ENCODE peak calls at places on chromosomes 16 and 17, in ten cellular contexts. One of them, this sample, is unnamed.

GRCh38 chr17:31431795-31432658 is 40.6 kb downstream of the RAB11FIP4 start:
- DNase-seq in GM04504: no peak
- DNase-seq in RPMI8226: no peak
- DNase-seq in AG10803: no peak
- DNase-seq in esophagus squamous epithelium: no peak
- DNase-seq in SW 1271: no peak
- DNase-seq in epithelial cell of prostate: no peak
- DNase-seq in HuH-7.5: no peak
- DNase-seq in activated CD4-positive, alpha-beta T cell treated with anti-CD3 and anti-CD28 coated beads, Interleukin-2, amount 10 ng/mL, durations not matched to agents 7 days and 5 days: no peak
- DNase-seq in thoracic aorta: no peak
- DNase-seq in this sample: no peak

GRCh38 chr16:30637952-30638351 is 12.8 kb upstream of the PRR14 start:
- DNase-seq in RPMI8226: peak
- DNase-seq in GM04504: no peak
- DNase-seq in activated CD4-positive, alpha-beta T cell treated with anti-CD3 and anti-CD28 coated beads, Interleukin-2, amount 10 ng/mL, durations not matched to agents 7 days and 5 days: peak
- DNase-seq in esophagus squamous epithelium: no peak
- DNase-seq in thoracic aorta: no peak
- DNase-seq in HuH-7.5: no peak
- DNase-seq in SW 1271: peak
- DNase-seq in AG10803: peak
- DNase-seq in epithelial cell of prostate: no peak
- DNase-seq in this sample: no peak

GRCh38 chr16:78926723-78927200 is 673.8 kb downstream of the MAF start:
- DNase-seq in GM04504: no peak
- DNase-seq in HuH-7.5: no peak
- DNase-seq in thoracic aorta: no peak
- DNase-seq in esophagus squamous epithelium: no peak
- DNase-seq in activated CD4-positive, alpha-beta T cell treated with anti-CD3 and anti-CD28 coated beads, Interleukin-2, amount 10 ng/mL, durations not matched to agents 7 days and 5 days: no peak
- DNase-seq in SW 1271: no peak
- DNase-seq in epithelial cell of prostate: no peak
- DNase-seq in RPMI8226: peak
- DNase-seq in AG10803: no peak
- DNase-seq in this sample: no peak

GRCh38 chr17:55394357-55395021 is 27.1 kb downstream of the MMD start:
- DNase-seq in epithelial cell of prostate: no peak
- DNase-seq in AG10803: no peak
- DNase-seq in activated CD4-positive, alpha-beta T cell treated with anti-CD3 and anti-CD28 coated beads, Interleukin-2, amount 10 ng/mL, durations not matched to agents 7 days and 5 days: no peak
- DNase-seq in GM04504: no peak
- DNase-seq in RPMI8226: no peak
- DNase-seq in SW 1271: no peak
- DNase-seq in esophagus squamous epithelium: no peak
- DNase-seq in HuH-7.5: no peak
- DNase-seq in thoracic aorta: no peak
- DNase-seq in this sample: no peak

GRCh38 chr16:50201784-50202183 is 48.7 kb downstream of the TENT4B start:
- DNase-seq in GM04504: no peak
- DNase-seq in HuH-7.5: no peak
- DNase-seq in esophagus squamous epithelium: no peak
- DNase-seq in thoracic aorta: no peak
- DNase-seq in activated CD4-positive, alpha-beta T cell treated with anti-CD3 and anti-CD28 coated beads, Interleukin-2, amount 10 ng/mL, durations not matched to agents 7 days and 5 days: no peak
- DNase-seq in RPMI8226: no peak
- DNase-seq in epithelial cell of prostate: no peak
- DNase-seq in SW 1271: no peak
- DNase-seq in AG10803: peak
- DNase-seq in this sample: no peak

GRCh38 chr17:63138713-63139112 is 172.7 kb downstream of the TANC2 start:
- DNase-seq in GM04504: no peak
- DNase-seq in thoracic aorta: no peak
- DNase-seq in epithelial cell of prostate: no peak
- DNase-seq in AG10803: peak
- DNase-seq in HuH-7.5: no peak
- DNase-seq in SW 1271: no peak
- DNase-seq in activated CD4-positive, alpha-beta T cell treated with anti-CD3 and anti-CD28 coated beads, Interleukin-2, amount 10 ng/mL, durations not matched to agents 7 days and 5 days: no peak
- DNase-seq in RPMI8226: no peak
- DNase-seq in esophagus squamous epithelium: no peak
- DNase-seq in this sample: no peak

GRCh38 chr17:28612936-28613872 is 781 bp downstream of the RSKR start:
- DNase-seq in SW 1271: peak
- DNase-seq in activated CD4-positive, alpha-beta T cell treated with anti-CD3 and anti-CD28 coated beads, Interleukin-2, amount 10 ng/mL, durations not matched to agents 7 days and 5 days: peak
- DNase-seq in esophagus squamous epithelium: no peak
- DNase-seq in GM04504: no peak
- DNase-seq in HuH-7.5: peak
- DNase-seq in thoracic aorta: no peak
- DNase-seq in epithelial cell of prostate: no peak
- DNase-seq in RPMI8226: peak
- DNase-seq in AG10803: peak
- DNase-seq in this sample: no peak

GRCh38 chr17:29039764-29040598 is 3.0 kb upstream of the PIPOX start:
- DNase-seq in RPMI8226: no peak
- DNase-seq in SW 1271: no peak
- DNase-seq in esophagus squamous epithelium: no peak
- DNase-seq in GM04504: peak
- DNase-seq in activated CD4-positive, alpha-beta T cell treated with anti-CD3 and anti-CD28 coated beads, Interleukin-2, amount 10 ng/mL, durations not matched to agents 7 days and 5 days: no peak
- DNase-seq in epithelial cell of prostate: peak
- DNase-seq in AG10803: peak
- DNase-seq in thoracic aorta: no peak
- DNase-seq in HuH-7.5: no peak
- DNase-seq in this sample: peak

GRCh38 chr16:3961449-3961849 is 80.9 kb upstream of the CREBBP start:
- DNase-seq in HuH-7.5: no peak
- DNase-seq in RPMI8226: no peak
- DNase-seq in activated CD4-positive, alpha-beta T cell treated with anti-CD3 and anti-CD28 coated beads, Interleukin-2, amount 10 ng/mL, durations not matched to agents 7 days and 5 days: no peak
- DNase-seq in SW 1271: no peak
- DNase-seq in esophagus squamous epithelium: no peak
- DNase-seq in epithelial cell of prostate: no peak
- DNase-seq in AG10803: peak
- DNase-seq in thoracic aorta: no peak
- DNase-seq in GM04504: no peak
- DNase-seq in this sample: no peak

GRCh38 chr16:3625911-3626732 is 14.7 kb upstream of the SLX4 start:
- DNase-seq in SW 1271: no peak
- DNase-seq in RPMI8226: no peak
- DNase-seq in thoracic aorta: no peak
- DNase-seq in HuH-7.5: no peak
- DNase-seq in epithelial cell of prostate: no peak
- DNase-seq in esophagus squamous epithelium: no peak
- DNase-seq in activated CD4-positive, alpha-beta T cell treated with anti-CD3 and anti-CD28 coated beads, Interleukin-2, amount 10 ng/mL, durations not matched to agents 7 days and 5 days: no peak
- DNase-seq in AG10803: peak
- DNase-seq in GM04504: no peak
- DNase-seq in this sample: no peak

GRCh38 chr16:57814896-57815295 is 12.6 kb upstream of the KIFC3 start:
- DNase-seq in RPMI8226: peak
- DNase-seq in activated CD4-positive, alpha-beta T cell treated with anti-CD3 and anti-CD28 coated beads, Interleukin-2, amount 10 ng/mL, durations not matched to agents 7 days and 5 days: no peak
- DNase-seq in HuH-7.5: no peak
- DNase-seq in SW 1271: no peak
- DNase-seq in epithelial cell of prostate: no peak
- DNase-seq in AG10803: no peak
- DNase-seq in GM04504: no peak
- DNase-seq in thoracic aorta: no peak
- DNase-seq in esophagus squamous epithelium: no peak
- DNase-seq in this sample: no peak